ENCODE peak calls at places on chromosomes 16 and 17, in five cellular contexts. One of them, this sample, is unnamed.
A peak's percentile ranks its signal among the peaks of the same experiment; 100 is the strongest.

GRCh38 chr16:81815429-81815766 is 36.3 kb downstream of the PLCG2 start:
- DNase-seq in lower leg skin: no peak
- DNase-seq in stomach: no peak
- DNase-seq in HS-27A: no peak
- DNase-seq in A172: no peak
- DNase-seq in this sample: no peak

GRCh38 chr17:40577611-40578065 is 12.4 kb upstream of the CCR7 start:
- DNase-seq in HS-27A: no peak
- DNase-seq in lower leg skin: peak; percentile 50
- DNase-seq in A172: no peak
- DNase-seq in stomach: no peak
- DNase-seq in this sample: no peak

GRCh38 chr17:29929006-29929543 is 953 bp downstream of the SSH2 start:
- DNase-seq in lower leg skin: no peak
- DNase-seq in HS-27A: no peak
- DNase-seq in A172: peak; percentile 33
- DNase-seq in stomach: peak; percentile 43
- DNase-seq in this sample: no peak

GRCh38 chr17:7448461-7448860 is 3.6 kb downstream of the CHRNB1 start:
- DNase-seq in lower leg skin: peak; percentile 61
- DNase-seq in stomach: no peak
- DNase-seq in A172: no peak
- DNase-seq in HS-27A: no peak
- DNase-seq in this sample: no peak

GRCh38 chr17:40320771-40321501 is 12.0 kb downstream of the RARA start:
- DNase-seq in stomach: no peak
- DNase-seq in lower leg skin: peak; percentile 96
- DNase-seq in HS-27A: no peak
- DNase-seq in A172: peak; percentile 70
- DNase-seq in this sample: peak; percentile 91

GRCh38 chr17:15348030-15348429 is 6.6 kb upstream of the TEKT3 start:
- DNase-seq in lower leg skin: peak; percentile 89
- DNase-seq in HS-27A: no peak
- DNase-seq in stomach: no peak
- DNase-seq in A172: peak; percentile 56
- DNase-seq in this sample: no peak

GRCh38 chr16:66554021-66554420 is 1.6 kb downstream of the CKLF start:
- DNase-seq in HS-27A: no peak
- DNase-seq in lower leg skin: no peak
- DNase-seq in stomach: no peak
- DNase-seq in A172: no peak
- DNase-seq in this sample: no peak

GRCh38 chr16:2513405-2514332 is at the start of gene ATP6V0C:
- DNase-seq in HS-27A: peak; percentile 54
- DNase-seq in lower leg skin: peak; percentile 98
- DNase-seq in stomach: peak; percentile 97
- DNase-seq in A172: peak; percentile 79
- DNase-seq in this sample: peak; percentile 97

GRCh38 chr16:56947604-56947995 is 14.2 kb upstream of the CETP start:
- DNase-seq in A172: no peak
- DNase-seq in stomach: no peak
- DNase-seq in HS-27A: no peak
- DNase-seq in lower leg skin: no peak
- DNase-seq in this sample: no peak

GRCh38 chr17:27398691-27399090 is 57.6 kb upstream of the KSR1 start:
- DNase-seq in stomach: peak; percentile 3
- DNase-seq in A172: no peak
- DNase-seq in HS-27A: no peak
- DNase-seq in lower leg skin: peak; percentile 31
- DNase-seq in this sample: no peak

GRCh38 chr17:67376509-67376891 is 581 bp upstream of the PITPNC1 start:
- DNase-seq in stomach: peak; percentile 43
- DNase-seq in HS-27A: no peak
- DNase-seq in A172: no peak
- DNase-seq in lower leg skin: no peak
- DNase-seq in this sample: no peak

GRCh38 chr16:88724855-88725555 is 18.7 kb downstream of the CTU2 start:
- DNase-seq in stomach: no peak
- DNase-seq in A172: no peak
- DNase-seq in HS-27A: no peak
- DNase-seq in lower leg skin: no peak
- DNase-seq in this sample: no peak

GRCh38 chr17:81514485-81514734 is 1.8 kb upstream of the ACTG1 start:
- DNase-seq in stomach: no peak
- DNase-seq in A172: no peak
- DNase-seq in lower leg skin: no peak
- DNase-seq in HS-27A: no peak
- DNase-seq in this sample: no peak

GRCh38 chr17:57589151-57590034 is 155.7 kb downstream of the CCDC182 start:
- DNase-seq in HS-27A: no peak
- DNase-seq in stomach: no peak
- DNase-seq in A172: no peak
- DNase-seq in lower leg skin: no peak
- DNase-seq in this sample: no peak

GRCh38 chr17:68803122-68803615 is 152.0 kb downstream of the ABCA8 start:
- DNase-seq in lower leg skin: no peak
- DNase-seq in stomach: no peak
- DNase-seq in A172: no peak
- DNase-seq in HS-27A: no peak
- DNase-seq in this sample: no peak

GRCh38 chr17:42031584-42031983 is 11.7 kb downstream of the NKIRAS2 start:
- DNase-seq in A172: no peak
- DNase-seq in stomach: no peak
- DNase-seq in HS-27A: no peak
- DNase-seq in lower leg skin: no peak
- DNase-seq in this sample: no peak

GRCh38 chr17:48995332-48995870 is 1.8 kb upstream of the IGF2BP1 start:
- DNase-seq in stomach: no peak
- DNase-seq in lower leg skin: peak; percentile 74
- DNase-seq in A172: no peak
- DNase-seq in HS-27A: no peak
- DNase-seq in this sample: peak; percentile 60

GRCh38 chr16:74607967-74608356 is 1.0 kb upstream of the GLG1 start:
- DNase-seq in stomach: no peak
- DNase-seq in lower leg skin: no peak
- DNase-seq in A172: no peak
- DNase-seq in HS-27A: no peak
- DNase-seq in this sample: peak; percentile 55

GRCh38 chr17:50768348-50768761 is 1.0 kb upstream of the ANKRD40CL start:
- DNase-seq in A172: no peak
- DNase-seq in lower leg skin: peak; percentile 86
- DNase-seq in HS-27A: no peak
- DNase-seq in stomach: peak; percentile 88
- DNase-seq in this sample: no peak

GRCh38 chr17:77254961-77255741 is 114.4 kb downstream of the SEC14L1 start:
- DNase-seq in A172: peak; percentile 100
- DNase-seq in HS-27A: peak; percentile 84
- DNase-seq in stomach: peak; percentile 53
- DNase-seq in lower leg skin: no peak
- DNase-seq in this sample: no peak

GRCh38 chr16:16025214-16025968 is 76.0 kb downstream of the ABCC1 start:
- DNase-seq in HS-27A: no peak
- DNase-seq in lower leg skin: no peak
- DNase-seq in A172: peak; percentile 91
- DNase-seq in stomach: no peak
- DNase-seq in this sample: no peak

GRCh38 chr17:49249292-49249794 is 18.8 kb upstream of the PHOSPHO1 start:
- DNase-seq in lower leg skin: no peak
- DNase-seq in HS-27A: no peak
- DNase-seq in A172: peak; percentile 64
- DNase-seq in stomach: no peak
- DNase-seq in this sample: no peak

GRCh38 chr17:75848523-75849303 is 4.5 kb upstream of the UNC13D start:
- DNase-seq in stomach: peak; percentile 86
- DNase-seq in HS-27A: no peak
- DNase-seq in A172: peak; percentile 53
- DNase-seq in lower leg skin: peak; percentile 97
- DNase-seq in this sample: peak; percentile 86

GRCh38 chr16:68866933-68867332 is 23.6 kb downstream of the TANGO6 start:
- DNase-seq in A172: no peak
- DNase-seq in HS-27A: no peak
- DNase-seq in stomach: no peak
- DNase-seq in lower leg skin: no peak
- DNase-seq in this sample: no peak

GRCh38 chr17:1442187-1442586 is 13.8 kb downstream of the CRK start:
- DNase-seq in HS-27A: no peak
- DNase-seq in A172: no peak
- DNase-seq in lower leg skin: no peak
- DNase-seq in stomach: no peak
- DNase-seq in this sample: no peak

GRCh38 chr16:22732959-22733358 is 81.0 kb upstream of the HS3ST2 start:
- DNase-seq in HS-27A: no peak
- DNase-seq in lower leg skin: no peak
- DNase-seq in A172: no peak
- DNase-seq in stomach: no peak
- DNase-seq in this sample: no peak

GRCh38 chr16:30186782-30187555 is 3.6 kb downstream of the CORO1A start:
- DNase-seq in lower leg skin: peak; percentile 94
- DNase-seq in HS-27A: no peak
- DNase-seq in A172: no peak
- DNase-seq in stomach: peak; percentile 87
- DNase-seq in this sample: peak; percentile 88

GRCh38 chr17:64938925-64939474 is 19.7 kb upstream of the LRRC37A3 start:
- DNase-seq in lower leg skin: peak; percentile 87
- DNase-seq in HS-27A: no peak
- DNase-seq in A172: no peak
- DNase-seq in stomach: peak; percentile 64
- DNase-seq in this sample: no peak

GRCh38 chr17:70251704-70252103 is 82.4 kb downstream of the KCNJ2 start:
- DNase-seq in lower leg skin: no peak
- DNase-seq in HS-27A: no peak
- DNase-seq in stomach: no peak
- DNase-seq in A172: no peak
- DNase-seq in this sample: no peak

GRCh38 chr17:45431531-45432404 is 902 bp downstream of the ARHGAP27 start:
- DNase-seq in A172: peak; percentile 34
- DNase-seq in lower leg skin: peak; percentile 96
- DNase-seq in stomach: peak; percentile 85
- DNase-seq in HS-27A: peak; percentile 31
- DNase-seq in this sample: peak; percentile 89

GRCh38 chr17:30819941-30820705 is 4.4 kb downstream of the CRLF3 start:
- DNase-seq in stomach: no peak
- DNase-seq in A172: no peak
- DNase-seq in HS-27A: no peak
- DNase-seq in lower leg skin: no peak
- DNase-seq in this sample: no peak

GRCh38 chr17:29722411-29723198 is 99.9 kb upstream of the CORO6 start:
- DNase-seq in stomach: no peak
- DNase-seq in A172: no peak
- DNase-seq in HS-27A: no peak
- DNase-seq in lower leg skin: no peak
- DNase-seq in this sample: no peak